ENCODE peak calls at places on chromosome 4, in five cellular contexts. K is A549, X is K562, A is Peyer's patch, D is right lobe of liver. Q is an unnamed sample.

GRCh38 chr4:113468165-113469022 is 293.1 kb downstream of the CAMK2D start:
- DNase-seq in K (peak; percentile 31), X (no peak), A (peak; percentile 52), D (peak; percentile 66), Q (peak; percentile 93)

GRCh38 chr4:128823025-128823661 is 13.6 kb downstream of the JADE1 start:
- DNase-seq in K (peak; percentile 21), X (no peak), A (no peak), D (no peak), Q (no peak)

GRCh38 chr4:167966161-167966560 is 126.2 kb upstream of the ANXA10 start:
- DNase-seq in K (no peak), X (no peak), A (no peak), D (no peak), Q (no peak)

GRCh38 chr4:183478123-183478522 is 26.7 kb upstream of the ING2 start:
- DNase-seq in K (no peak), X (no peak), A (no peak), D (no peak), Q (no peak)

GRCh38 chr4:123623611-123624010 is 227.0 kb downstream of the SPRY1 start:
- DNase-seq in K (no peak), X (no peak), A (no peak), D (no peak), Q (no peak)

GRCh38 chr4:182917182-182918043 is at the start of gene DCTD:
- DNase-seq in K (no peak), X (peak; percentile 88), A (peak; percentile 86), D (peak; percentile 88), Q (peak; percentile 74)

GRCh38 chr4:62196338-62196737 is 996.2 kb downstream of the ADGRL3 start:
- DNase-seq in K (no peak), X (no peak), A (no peak), D (no peak), Q (no peak)

GRCh38 chr4:163331629-163332360 is 601 bp downstream of the NPY1R start:
- DNase-seq in K (peak; percentile 4), X (no peak), A (peak; percentile 43), D (peak; percentile 29), Q (peak; percentile 24)

GRCh38 chr4:7828011-7828720 is 111.5 kb downstream of the AFAP1 start:
- DNase-seq in K (no peak), X (no peak), A (no peak), D (no peak), Q (peak; percentile 55)

GRCh38 chr4:89847571-89848325 is 10.8 kb upstream of the SNCA start:
- DNase-seq in K (no peak), X (no peak), A (no peak), D (no peak), Q (no peak)

GRCh38 chr4:70734168-70734954 is 12.6 kb downstream of the RUFY3 start:
- DNase-seq in K (no peak), X (no peak), A (no peak), D (no peak), Q (no peak)

GRCh38 chr4:124862261-124862660 is 149.7 kb upstream of the ANKRD50 start:
- DNase-seq in K (no peak), X (no peak), A (no peak), D (no peak), Q (no peak)

GRCh38 chr4:185872747-185873380 is 60.9 kb upstream of the SORBS2 start:
- DNase-seq in K (no peak), X (no peak), A (no peak), D (no peak), Q (no peak)

GRCh38 chr4:98517444-98518021 is 140.9 kb downstream of the TSPAN5 start:
- DNase-seq in K (no peak), X (no peak), A (no peak), D (no peak), Q (no peak)

GRCh38 chr4:41882622-41883347 is 52.4 kb upstream of the TMEM33 start:
- DNase-seq in K (peak; percentile 78), X (peak; percentile 79), A (no peak), D (no peak), Q (no peak)

GRCh38 chr4:53932784-53933183 is 131.6 kb downstream of the CHIC2 start:
- DNase-seq in K (no peak), X (no peak), A (no peak), D (no peak), Q (no peak)

GRCh38 chr4:101022151-101023024 is 324.9 kb downstream of the PPP3CA start:
- DNase-seq in K (no peak), X (no peak), A (no peak), D (no peak), Q (no peak)

GRCh38 chr4:161496-162284 is 37.4 kb downstream of the ZNF718 start:
- DNase-seq in K (no peak), X (no peak), A (no peak), D (no peak), Q (no peak)

GRCh38 chr4:11455201-11455835 is 26.6 kb upstream of the HS3ST1 start:
- DNase-seq in K (no peak), X (no peak), A (no peak), D (no peak), Q (no peak)

GRCh38 chr4:65521666-65522065 is 148.6 kb downstream of the EPHA5 start:
- DNase-seq in K (no peak), X (no peak), A (no peak), D (no peak), Q (no peak)

GRCh38 chr4:87354168-87355102 is 31.8 kb upstream of the HSD17B13 start:
- DNase-seq in K (no peak), X (no peak), A (no peak), D (no peak), Q (peak; percentile 58)

GRCh38 chr4:3655485-3656429 is 110.4 kb upstream of the ADRA2C start:
- DNase-seq in K (no peak), X (no peak), A (no peak), D (no peak), Q (no peak)

GRCh38 chr4:76822294-76822693 is 75.7 kb downstream of the SOWAHB start:
- DNase-seq in K (no peak), X (no peak), A (no peak), D (no peak), Q (no peak)
- H3K4me1 ChIP-seq in K (no peaks in the 10 kb centered on the region), X (no peaks in the 10 kb centered on the region), A (no peaks in the 10 kb centered on the region), D (no peaks in the 10 kb centered on the region), Q (no peaks in the 10 kb centered on the region)

DNA sequence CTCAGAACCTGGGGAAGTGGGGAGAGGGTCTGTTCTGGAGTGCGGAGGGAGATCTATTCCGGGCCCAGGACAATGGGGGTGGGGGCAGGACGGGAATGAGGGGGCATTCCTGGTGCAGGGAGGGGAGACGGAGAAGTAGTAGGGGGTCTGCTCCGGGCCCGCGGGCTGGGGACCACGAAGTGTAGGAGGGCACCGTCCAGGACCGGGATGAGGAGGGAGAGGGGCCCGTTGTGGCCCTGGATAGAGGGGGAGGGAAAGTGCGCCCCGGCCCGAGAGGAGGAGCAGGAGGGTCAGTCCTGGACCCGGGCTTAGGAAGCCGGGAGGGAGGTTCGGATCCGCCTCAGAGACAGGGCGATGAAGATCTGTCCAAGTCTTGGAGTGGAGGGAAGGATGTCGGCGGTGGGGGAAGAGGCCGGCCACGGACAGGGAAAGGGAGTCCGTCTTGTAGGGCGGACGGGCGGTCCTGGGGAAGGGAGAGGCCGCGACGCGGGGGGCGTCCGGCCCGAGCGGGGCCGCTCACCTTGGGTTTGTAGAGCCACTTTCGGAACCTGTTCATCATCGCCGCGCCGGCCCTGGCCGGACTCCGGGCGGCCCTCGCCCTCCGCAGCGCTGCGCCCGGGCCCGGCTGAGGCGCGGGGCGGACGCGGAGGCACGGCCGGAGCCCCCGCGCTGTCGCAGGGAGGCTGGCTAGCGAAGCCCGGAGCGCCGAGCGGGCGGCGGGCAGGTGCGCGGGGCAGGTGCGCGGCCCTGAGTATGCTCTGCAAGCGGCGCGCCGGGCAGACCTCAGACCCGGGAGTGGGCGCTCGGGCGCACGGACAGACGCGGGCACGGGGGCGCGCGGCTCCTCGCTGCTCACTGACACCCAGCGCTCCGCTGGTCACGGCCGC is at the start of gene ZFYVE28:
- DNase-seq in K (peak; percentile 22), X (peak; percentile 39), A (peak; percentile 71), D (peak; percentile 42), Q (peak; percentile 63)
- TF ChIP-seq POLR2A in K (peak; percentile 39), X (no peak), A (peak; percentile 49), D (peak; percentile 51), Q (peak; percentile 50)

GRCh38 chr4:76375703-76376102 is 45.2 kb downstream of the CCDC158 start:
- DNase-seq in K (no peak), X (no peak), A (no peak), D (no peak), Q (no peak)
- H3K4me3 ChIP-seq in K (no peak overlapping the region), X (no peak overlapping the region), A (no peak overlapping the region), D (no peak overlapping the region), Q (no peak overlapping the region)

GRCh38 chr4:82886145-82886942 is 4.6 kb downstream of the SEC31A start:
- DNase-seq in K (no peak), X (no peak), A (no peak), D (no peak), Q (no peak)

GRCh38 chr4:82891728-82892466 is 944 bp upstream of the SEC31A start:
- DNase-seq in K (no peak), X (no peak), A (no peak), D (no peak), Q (no peak)

GRCh38 chr4:82890913-82891727 is at the start of gene SEC31A:
- DNase-seq in K (peak; percentile 59), X (peak; percentile 89), A (peak; percentile 99), D (peak; percentile 98), Q (peak; percentile 97)

GRCh38 chr4:82890602-82890912 is 396 bp downstream of the SEC31A start:
- DNase-seq in K (peak; percentile 5), X (no peak), A (no peak), D (no peak), Q (no peak)

DNA sequence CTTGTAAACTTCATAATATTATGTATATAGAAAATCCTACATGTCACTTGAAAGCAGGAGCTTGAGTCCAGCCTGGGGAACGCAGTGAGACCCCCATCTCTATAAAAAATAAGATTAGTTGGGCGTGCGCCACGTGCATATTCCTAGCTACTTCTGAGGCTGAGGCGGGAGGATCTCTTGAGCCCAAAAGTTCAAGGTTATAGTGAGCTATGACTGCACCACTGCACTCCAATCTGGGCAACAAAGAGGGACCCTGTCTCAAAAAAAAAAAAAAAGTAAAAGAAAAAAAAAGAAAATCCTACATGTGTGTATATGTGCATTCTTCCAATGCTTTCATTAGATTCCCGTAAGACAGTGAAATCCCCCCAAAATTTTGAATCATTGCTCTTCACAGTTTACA is 1.7 kb downstream of the SEC31A start:
- DNase-seq in K (no peak), X (no peak), A (no peak), D (no peak), Q (no peak)
- H3K4me1 ChIP-seq in K (peaks cover 49% of the 10 kb centered on the region), X (peaks cover 25% of the 10 kb centered on the region), A (peaks cover 41% of the 10 kb centered on the region), D (peaks cover 36% of the 10 kb centered on the region), Q (peaks cover 51% of the 10 kb centered on the region)